ENCODE peak calls at places on chromosomes 12 and 14, in ten cellular contexts. F is left ventricle myocardium inferior; I is CD4-positive, CD25-positive, alpha-beta regulatory T cell; B is mammary epithelial cell; G is CD4-positive, alpha-beta memory T cell; Y is adipocyte; O is transverse colon; T is heart left ventricle; R is OCI-LY7; Z is colonic mucosa. C is an unnamed sample.

GRCh38 chr14:65791551-65791981 is 379.0 kb downstream of the FUT8 start:
- DNase-seq in F (no peak), I (peak; percentile 22), B (peak; percentile 63), G (peak; percentile 31), Y (peak; percentile 2), O (no peak), T (no peak), R (no peak), Z (no peak), C (peak; percentile 36)

GRCh38 chr12:128817115-128818015 is 6.4 kb downstream of the SLC15A4 start:
- DNase-seq in F (peak; percentile 72), I (no peak), B (peak; percentile 60), G (no peak), Y (no peak), O (peak; percentile 43), T (peak; percentile 69), R (no peak), Z (no peak), C (no peak)

GRCh38 chr12:117476341-117476740 is 114.9 kb upstream of the NOS1 start:
- DNase-seq in F (no peak), I (no peak), B (no peak), G (no peak), Y (no peak), O (no peak), T (no peak), R (no peak), Z (no peak), C (no peak)

GRCh38 chr12:99552022-99552421 is 95.5 kb upstream of the GARIN6 start:
- DNase-seq in F (no peak), I (no peak), B (no peak), G (no peak), Y (no peak), O (no peak), T (no peak), R (no peak), Z (no peak), C (no peak)

GRCh38 chr12:50862316-50862715 is 19.6 kb downstream of the TMPRSS12 start:
- DNase-seq in F (no peak), I (no peak), B (peak; percentile 55), G (no peak), Y (peak; percentile 50), O (no peak), T (no peak), R (no peak), Z (no peak), C (peak; percentile 59)

GRCh38 chr12:69094606-69095216 is 144.7 kb upstream of the CPSF6 start:
- DNase-seq in F (no peak), I (no peak), B (no peak), G (no peak), Y (no peak), O (no peak), T (no peak), R (no peak), Z (no peak), C (no peak)

GRCh38 chr12:94174576-94174975 is 26.2 kb downstream of the PLXNC1 start:
- DNase-seq in F (peak; percentile 37), I (peak; percentile 63), B (no peak), G (peak; percentile 8), Y (no peak), O (peak; percentile 63), T (peak; percentile 40), R (peak; percentile 62), Z (no peak), C (no peak)

GRCh38 chr14:99325591-99325990 is 53.6 kb upstream of the BCL11B start:
- DNase-seq in F (no peak), I (no peak), B (no peak), G (no peak), Y (no peak), O (no peak), T (no peak), R (no peak), Z (no peak), C (no peak)

GRCh38 chr12:95918194-95918993 is 24.0 kb downstream of the CCDC38 start:
- DNase-seq in F (no peak), I (peak; percentile 64), B (peak; percentile 57), G (peak; percentile 57), Y (peak; percentile 78), O (peak; percentile 15), T (peak; percentile 27), R (peak; percentile 75), Z (peak; percentile 28), C (peak; percentile 35)

GRCh38 chr12:87853448-87854003 is 175.7 kb downstream of the C12orf50 start:
- DNase-seq in F (no peak), I (no peak), B (no peak), G (no peak), Y (no peak), O (no peak), T (no peak), R (no peak), Z (no peak), C (no peak)

GRCh38 chr14:32509632-32510187 is 180.6 kb downstream of the AKAP6 start:
- DNase-seq in F (peak; percentile 55), I (no peak), B (peak; percentile 93), G (no peak), Y (peak; percentile 96), O (peak; percentile 19), T (peak; percentile 52), R (no peak), Z (no peak), C (no peak)

GRCh38 chr14:39368261-39368959 is 63.8 kb downstream of the FBXO33 start:
- DNase-seq in F (no peak), I (peak; percentile 40), B (peak; percentile 36), G (peak; percentile 9), Y (peak; percentile 88), O (peak; percentile 32), T (peak; percentile 33), R (peak; percentile 56), Z (no peak), C (peak; percentile 10)

GRCh38 chr12:111274820-111275219 is 94.1 kb downstream of the PHETA1 start:
- DNase-seq in F (no peak), I (no peak), B (no peak), G (no peak), Y (peak; percentile 31), O (no peak), T (no peak), R (peak; percentile 19), Z (no peak), C (no peak)

GRCh38 chr12:1186298-1186697 is 195.3 kb downstream of the ERC1 start:
- DNase-seq in F (no peak), I (no peak), B (no peak), G (no peak), Y (no peak), O (no peak), T (no peak), R (no peak), Z (no peak), C (no peak)
- H3K4me1 ChIP-seq in F (peaks cover 9% of the 10 kb centered on the region), I (peaks cover 10% of the 10 kb centered on the region), B (peaks cover 9% of the 10 kb centered on the region), G (no peaks in the 10 kb centered on the region), Y (no peaks in the 10 kb centered on the region), O (no peaks in the 10 kb centered on the region), T (no peaks in the 10 kb centered on the region), R (no peaks in the 10 kb centered on the region), Z (no peaks in the 10 kb centered on the region), C (peaks cover 16% of the 10 kb centered on the region)

GRCh38 chr14:68625366-68626090 is 167.3 kb downstream of the ZFP36L1 start:
- DNase-seq in F (no peak), I (no peak), B (no peak), G (no peak), Y (no peak), O (no peak), T (no peak), R (no peak), Z (peak; percentile 13), C (no peak)

GRCh38 chr14:68624541-68625220 is 168.2 kb downstream of the ZFP36L1 start:
- DNase-seq in F (no peak), I (no peak), B (no peak), G (no peak), Y (no peak), O (no peak), T (no peak), R (no peak), Z (peak; percentile 17), C (no peak)

GRCh38 chr14:68627050-68627867 is 165.6 kb downstream of the ZFP36L1 start:
- DNase-seq in F (no peak), I (no peak), B (no peak), G (no peak), Y (no peak), O (no peak), T (no peak), R (no peak), Z (peak; percentile 15), C (no peak)

GRCh38 chr14:68627868-68628604 is 164.8 kb downstream of the ZFP36L1 start:
- DNase-seq in F (peak; percentile 60), I (peak; percentile 46), B (peak; percentile 52), G (peak; percentile 47), Y (no peak), O (peak; percentile 74), T (peak; percentile 56), R (no peak), Z (peak; percentile 77), C (peak; percentile 16)

GRCh38 chr14:68626386-68626785 is 166.5 kb downstream of the ZFP36L1 start:
- DNase-seq in F (peak; percentile 59), I (no peak), B (no peak), G (no peak), Y (no peak), O (no peak), T (peak; percentile 65), R (no peak), Z (peak; percentile 15), C (no peak)
- H3K4me1 ChIP-seq in F (peaks cover 35% of the 10 kb centered on the region), I (peaks cover 16% of the 10 kb centered on the region), B (peaks cover 24% of the 10 kb centered on the region), G (peaks cover 10% of the 10 kb centered on the region), Y (peaks cover 25% of the 10 kb centered on the region), O (peaks cover 3% of the 10 kb centered on the region), T (peaks cover 28% of the 10 kb centered on the region), R (peaks cover 16% of the 10 kb centered on the region), Z (peaks cover 9% of the 10 kb centered on the region), C (peaks cover 16% of the 10 kb centered on the region)

DNA sequence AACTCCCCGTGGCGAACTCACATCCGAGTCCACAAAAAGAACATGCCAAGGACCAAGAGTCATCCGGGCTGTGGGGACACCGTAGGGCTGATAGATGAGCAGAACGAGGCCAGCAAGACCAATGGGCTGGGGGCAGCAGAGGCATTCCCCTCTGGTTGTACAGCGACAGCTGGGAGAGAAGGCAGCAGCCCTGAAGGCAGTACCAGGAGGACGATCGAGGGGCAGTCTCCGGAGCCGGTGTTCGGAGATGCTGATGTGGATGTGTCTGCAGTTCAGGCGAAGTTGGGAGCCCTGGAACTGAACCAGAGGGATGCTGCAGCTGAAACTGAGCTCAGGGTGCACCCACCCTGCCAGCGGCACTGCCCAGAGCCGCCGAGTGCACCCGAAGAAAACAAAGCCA is 50.7 kb downstream of the TBC1D30 start:
- DNase-seq in F (no peak), I (no peak), B (no peak), G (no peak), Y (no peak), O (no peak), T (no peak), R (no peak), Z (no peak), C (no peak)
- H3K4me1 ChIP-seq in F (no peaks in the 10 kb centered on the region), I (no peaks in the 10 kb centered on the region), B (no peaks in the 10 kb centered on the region), G (no peaks in the 10 kb centered on the region), Y (no peaks in the 10 kb centered on the region), O (no peaks in the 10 kb centered on the region), T (no peaks in the 10 kb centered on the region), R (no peaks in the 10 kb centered on the region), Z (no peaks in the 10 kb centered on the region), C (no peaks in the 10 kb centered on the region)

GRCh38 chr12:24920141-24920540 is 28.8 kb downstream of the BCAT1 start:
- DNase-seq in F (no peak), I (no peak), B (no peak), G (no peak), Y (no peak), O (no peak), T (no peak), R (no peak), Z (no peak), C (no peak)
- H3K4me1 ChIP-seq in F (no peaks in the 10 kb centered on the region), I (no peaks in the 10 kb centered on the region), B (peaks cover 18% of the 10 kb centered on the region), G (no peaks in the 10 kb centered on the region), Y (peaks cover 13% of the 10 kb centered on the region), O (no peaks in the 10 kb centered on the region), T (no peaks in the 10 kb centered on the region), R (peaks cover 12% of the 10 kb centered on the region), Z (no peaks in the 10 kb centered on the region), C (peaks cover 25% of the 10 kb centered on the region)